ENCODE peak calls at places on chromosomes 5 and 9, in nine cellular contexts. One of them, this sample, is unnamed.
A peak's percentile ranks its signal among the peaks of the same experiment; 100 is the strongest.

GRCh38 chr9:108060165-108060564 is 570.6 kb upstream of the KLF4 start:
- DNase-seq in progenitor cell of endocrine pancreas: no peak
- DNase-seq in omental fat pad: no peak
- DNase-seq in psoas muscle: no peak
- DNase-seq in lung: no peak
- DNase-seq in stomach: no peak
- DNase-seq in fibroblast of mammary gland: no peak
- DNase-seq in astrocyte: no peak
- DNase-seq in IMR-90: no peak
- DNase-seq in this sample: no peak

GRCh38 chr5:173972844-173973613 is 15.9 kb upstream of the C5orf47 start:
- DNase-seq in progenitor cell of endocrine pancreas: peak; percentile 73
- DNase-seq in omental fat pad: peak; percentile 78
- DNase-seq in psoas muscle: peak; percentile 79
- DNase-seq in lung: peak; percentile 86
- DNase-seq in stomach: peak; percentile 86
- DNase-seq in fibroblast of mammary gland: peak; percentile 77
- DNase-seq in astrocyte: peak; percentile 51
- DNase-seq in IMR-90: peak; percentile 83
- DNase-seq in this sample: peak; percentile 84

GRCh38 chr5:132103969-132104391 is 30.4 kb downstream of the CSF2 start:
- DNase-seq in progenitor cell of endocrine pancreas: no peak
- DNase-seq in omental fat pad: no peak
- DNase-seq in psoas muscle: no peak
- DNase-seq in lung: no peak
- DNase-seq in stomach: no peak
- DNase-seq in fibroblast of mammary gland: peak; percentile 25
- DNase-seq in astrocyte: no peak
- DNase-seq in IMR-90: no peak
- DNase-seq in this sample: no peak

GRCh38 chr9:137453643-137454081 is 5.5 kb downstream of the NSMF start:
- DNase-seq in progenitor cell of endocrine pancreas: no peak
- DNase-seq in omental fat pad: no peak
- DNase-seq in psoas muscle: peak; percentile 73
- DNase-seq in lung: peak; percentile 78
- DNase-seq in stomach: peak; percentile 82
- DNase-seq in fibroblast of mammary gland: peak; percentile 64
- DNase-seq in astrocyte: no peak
- DNase-seq in IMR-90: peak; percentile 58
- DNase-seq in this sample: no peak

GRCh38 chr5:136295914-136296313 is 69.4 kb downstream of the TRPC7 start:
- DNase-seq in progenitor cell of endocrine pancreas: no peak
- DNase-seq in omental fat pad: no peak
- DNase-seq in psoas muscle: no peak
- DNase-seq in lung: no peak
- DNase-seq in stomach: no peak
- DNase-seq in fibroblast of mammary gland: no peak
- DNase-seq in astrocyte: peak; percentile 50
- DNase-seq in IMR-90: peak; percentile 28
- DNase-seq in this sample: no peak

GRCh38 chr9:22447607-22448305 is 1.1 kb downstream of the DMRTA1 start:
- DNase-seq in progenitor cell of endocrine pancreas: no peak
- DNase-seq in omental fat pad: no peak
- DNase-seq in psoas muscle: no peak
- DNase-seq in lung: no peak
- DNase-seq in stomach: peak; percentile 30
- DNase-seq in fibroblast of mammary gland: no peak
- DNase-seq in astrocyte: no peak
- DNase-seq in IMR-90: no peak
- DNase-seq in this sample: no peak

GRCh38 chr5:178940569-178941360 is at the start of gene ZNF454:
- DNase-seq in progenitor cell of endocrine pancreas: no peak
- DNase-seq in omental fat pad: peak; percentile 40
- DNase-seq in psoas muscle: peak; percentile 86
- DNase-seq in lung: peak; percentile 90
- DNase-seq in stomach: peak; percentile 78
- DNase-seq in fibroblast of mammary gland: peak; percentile 91
- DNase-seq in astrocyte: peak; percentile 92
- DNase-seq in IMR-90: peak; percentile 62
- DNase-seq in this sample: no peak

GRCh38 chr9:24464321-24464951 is 81.3 kb downstream of the IZUMO3 start:
- DNase-seq in progenitor cell of endocrine pancreas: no peak
- DNase-seq in omental fat pad: no peak
- DNase-seq in psoas muscle: no peak
- DNase-seq in lung: no peak
- DNase-seq in stomach: no peak
- DNase-seq in fibroblast of mammary gland: peak; percentile 63
- DNase-seq in astrocyte: peak; percentile 59
- DNase-seq in IMR-90: no peak
- DNase-seq in this sample: no peak

GRCh38 chr9:16004613-16005012 is 451.8 kb downstream of the CCDC171 start:
- DNase-seq in progenitor cell of endocrine pancreas: no peak
- DNase-seq in omental fat pad: no peak
- DNase-seq in psoas muscle: no peak
- DNase-seq in lung: no peak
- DNase-seq in stomach: no peak
- DNase-seq in fibroblast of mammary gland: no peak
- DNase-seq in astrocyte: no peak
- DNase-seq in IMR-90: no peak
- DNase-seq in this sample: no peak

GRCh38 chr5:150246835-150247234 is 42.7 kb downstream of the CAMK2A start:
- DNase-seq in progenitor cell of endocrine pancreas: no peak
- DNase-seq in omental fat pad: no peak
- DNase-seq in psoas muscle: peak; percentile 73
- DNase-seq in lung: no peak
- DNase-seq in stomach: no peak
- DNase-seq in fibroblast of mammary gland: no peak
- DNase-seq in astrocyte: no peak
- DNase-seq in IMR-90: no peak
- DNase-seq in this sample: no peak

GRCh38 chr5:150247726-150248125 is 41.8 kb downstream of the CAMK2A start:
- DNase-seq in progenitor cell of endocrine pancreas: no peak
- DNase-seq in omental fat pad: no peak
- DNase-seq in psoas muscle: no peak
- DNase-seq in lung: no peak
- DNase-seq in stomach: no peak
- DNase-seq in fibroblast of mammary gland: no peak
- DNase-seq in astrocyte: no peak
- DNase-seq in IMR-90: no peak
- DNase-seq in this sample: no peak

GRCh38 chr5:150251504-150251903 is 38.1 kb downstream of the CAMK2A start:
- DNase-seq in progenitor cell of endocrine pancreas: no peak
- DNase-seq in omental fat pad: no peak
- DNase-seq in psoas muscle: no peak
- DNase-seq in lung: no peak
- DNase-seq in stomach: no peak
- DNase-seq in fibroblast of mammary gland: no peak
- DNase-seq in astrocyte: no peak
- DNase-seq in IMR-90: no peak
- DNase-seq in this sample: no peak

GRCh38 chr5:150252489-150252888 is 37.1 kb downstream of the CAMK2A start:
- DNase-seq in progenitor cell of endocrine pancreas: no peak
- DNase-seq in omental fat pad: no peak
- DNase-seq in psoas muscle: no peak
- DNase-seq in lung: no peak
- DNase-seq in stomach: no peak
- DNase-seq in fibroblast of mammary gland: no peak
- DNase-seq in astrocyte: no peak
- DNase-seq in IMR-90: no peak
- DNase-seq in this sample: no peak

DNA sequence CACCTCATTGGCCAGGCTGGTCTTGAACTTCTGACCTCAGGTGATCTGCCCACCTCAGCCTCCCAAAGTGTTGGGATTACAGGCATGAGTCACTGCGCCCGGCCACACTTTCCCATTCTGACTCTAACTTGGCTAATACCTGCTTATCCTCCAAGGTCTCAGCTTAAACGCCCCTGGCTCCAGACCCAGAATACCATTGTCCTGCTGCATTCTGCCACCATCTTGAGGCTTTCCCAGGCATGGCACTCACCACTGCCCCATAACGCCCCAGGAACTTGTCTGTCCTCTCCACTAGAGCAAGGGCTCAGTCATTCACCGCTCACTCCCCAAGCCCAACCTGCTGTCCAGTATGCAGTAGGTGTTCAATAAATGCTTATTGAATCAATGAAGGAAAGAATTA is 39.8 kb downstream of the CAMK2A start:
- DNase-seq in progenitor cell of endocrine pancreas: no peak
- DNase-seq in omental fat pad: no peak
- DNase-seq in psoas muscle: no peak
- DNase-seq in lung: no peak
- DNase-seq in stomach: no peak
- DNase-seq in fibroblast of mammary gland: no peak
- DNase-seq in astrocyte: no peak
- DNase-seq in IMR-90: no peak
- DNase-seq in this sample: no peak
- TF ChIP-seq CTCF in progenitor cell of endocrine pancreas: no peak
- TF ChIP-seq CTCF in omental fat pad: no peak
- TF ChIP-seq CTCF in psoas muscle: no peak
- TF ChIP-seq CTCF in lung: no peak
- TF ChIP-seq CTCF in stomach: no peak
- TF ChIP-seq CTCF in fibroblast of mammary gland: no peak
- TF ChIP-seq CTCF in astrocyte: no peak
- TF ChIP-seq CTCF in IMR-90: no peak
- TF ChIP-seq CTCF in this sample: no peak

DNA sequence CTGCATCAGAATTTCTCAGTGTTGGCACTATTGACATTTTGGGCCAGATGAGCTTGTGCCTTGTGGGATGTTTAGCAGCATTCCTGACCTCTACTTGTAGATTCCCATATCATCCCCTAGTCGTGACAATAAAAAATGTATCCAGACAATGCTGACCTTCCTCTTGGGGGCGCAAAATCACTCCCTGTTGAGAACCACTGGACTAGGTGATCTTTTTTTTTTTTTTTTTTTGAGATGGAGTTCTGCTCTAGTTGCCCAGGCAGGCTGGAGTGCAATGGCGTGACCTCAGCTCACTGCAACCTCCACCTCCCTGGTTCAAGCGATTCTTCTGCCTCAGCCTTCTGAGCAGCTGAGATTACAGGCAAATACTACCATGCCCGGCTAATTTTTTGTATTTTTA is 22.6 kb downstream of the STXBP1 start:
- DNase-seq in progenitor cell of endocrine pancreas: no peak
- DNase-seq in omental fat pad: no peak
- DNase-seq in psoas muscle: no peak
- DNase-seq in lung: no peak
- DNase-seq in stomach: no peak
- DNase-seq in fibroblast of mammary gland: peak; percentile 10
- DNase-seq in astrocyte: no peak
- DNase-seq in IMR-90: no peak
- DNase-seq in this sample: no peak
- TF ChIP-seq CTCF in progenitor cell of endocrine pancreas: no peak
- TF ChIP-seq CTCF in omental fat pad: no peak
- TF ChIP-seq CTCF in psoas muscle: no peak
- TF ChIP-seq CTCF in lung: no peak
- TF ChIP-seq CTCF in stomach: no peak
- TF ChIP-seq CTCF in fibroblast of mammary gland: no peak
- TF ChIP-seq CTCF in astrocyte: no peak
- TF ChIP-seq CTCF in IMR-90: no peak
- TF ChIP-seq CTCF in this sample: no peak

DNA sequence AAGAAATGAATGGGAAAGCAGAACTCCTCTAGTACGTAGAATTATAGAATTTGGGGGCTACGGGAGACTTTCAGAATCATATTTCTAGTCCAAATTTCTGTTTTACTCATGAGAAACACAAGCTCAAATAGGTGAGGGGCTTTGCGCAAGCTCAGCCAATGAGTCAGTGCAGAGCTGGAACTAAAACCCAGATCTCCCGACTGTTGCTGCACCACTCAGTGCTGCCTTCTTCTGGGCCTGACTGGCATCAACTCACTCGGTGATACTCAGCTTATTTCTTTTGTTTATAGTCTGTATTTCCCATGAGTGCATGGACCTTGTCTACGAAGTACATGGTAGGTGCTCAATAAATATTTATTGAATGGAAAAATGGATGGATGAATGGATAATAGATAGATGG is 280.2 kb downstream of the CDK5RAP2 start:
- DNase-seq in progenitor cell of endocrine pancreas: no peak
- DNase-seq in omental fat pad: no peak
- DNase-seq in psoas muscle: no peak
- DNase-seq in lung: peak; percentile 13
- DNase-seq in stomach: no peak
- DNase-seq in fibroblast of mammary gland: peak; percentile 18
- DNase-seq in astrocyte: no peak
- DNase-seq in IMR-90: no peak
- DNase-seq in this sample: no peak
- TF ChIP-seq CTCF in progenitor cell of endocrine pancreas: no peak
- TF ChIP-seq CTCF in omental fat pad: no peak
- TF ChIP-seq CTCF in psoas muscle: no peak
- TF ChIP-seq CTCF in lung: no peak
- TF ChIP-seq CTCF in stomach: no peak
- TF ChIP-seq CTCF in fibroblast of mammary gland: peak; percentile 9
- TF ChIP-seq CTCF in astrocyte: no peak
- TF ChIP-seq CTCF in IMR-90: no peak
- TF ChIP-seq CTCF in this sample: peak; percentile 15

DNA sequence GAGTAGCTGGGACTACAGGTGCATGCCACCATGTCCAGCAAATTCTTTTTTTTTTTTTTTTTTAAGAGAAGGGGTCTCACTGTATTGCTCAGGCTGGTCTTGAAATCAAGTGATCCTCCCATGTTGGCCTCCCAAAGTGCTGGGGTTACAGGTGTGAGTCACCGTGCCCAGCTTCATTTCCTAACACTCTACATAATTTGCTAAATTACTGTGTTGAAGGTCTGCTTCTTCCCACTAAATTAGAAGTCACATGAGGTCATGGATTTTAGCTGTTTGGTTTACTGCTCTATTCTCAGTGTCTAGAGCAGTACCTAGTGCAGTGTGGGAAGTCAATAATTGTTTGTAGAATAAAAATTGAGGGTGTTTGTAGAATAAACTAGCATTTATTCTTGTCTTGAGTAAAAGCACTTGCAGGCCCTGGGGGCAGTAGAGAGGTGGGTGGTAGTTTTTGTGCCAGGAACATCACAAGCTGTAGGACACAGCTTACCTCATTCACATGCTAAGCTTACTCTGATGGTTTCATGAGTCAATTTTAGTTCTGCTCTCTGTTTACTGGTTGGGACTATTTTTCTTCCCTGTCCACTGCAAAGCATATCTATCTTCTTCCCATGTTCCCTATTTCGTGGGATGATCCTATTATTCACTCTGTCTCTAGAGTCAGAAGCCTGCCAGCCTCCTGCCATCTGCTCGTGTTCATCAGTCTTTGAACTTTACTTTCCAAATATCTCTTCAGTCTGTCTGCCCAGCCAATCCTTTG is 7.0 kb downstream of the TEX48 start:
- DNase-seq in progenitor cell of endocrine pancreas: no peak
- DNase-seq in omental fat pad: no peak
- DNase-seq in psoas muscle: no peak
- DNase-seq in lung: no peak
- DNase-seq in stomach: no peak
- DNase-seq in fibroblast of mammary gland: peak; percentile 55
- DNase-seq in astrocyte: peak; percentile 56
- DNase-seq in IMR-90: peak; percentile 61
- DNase-seq in this sample: no peak
- TF ChIP-seq CTCF in progenitor cell of endocrine pancreas: no peak
- TF ChIP-seq CTCF in omental fat pad: no peak
- TF ChIP-seq CTCF in psoas muscle: no peak
- TF ChIP-seq CTCF in lung: no peak
- TF ChIP-seq CTCF in stomach: no peak
- TF ChIP-seq CTCF in fibroblast of mammary gland: no peak
- TF ChIP-seq CTCF in astrocyte: no peak
- TF ChIP-seq CTCF in IMR-90: peak; percentile 7
- TF ChIP-seq CTCF in this sample: no peak

This sample was measured in type B pancreatic cell.